ENCODE peak calls at places on chromosomes 13 and 19, in four cellular contexts. One of them, this sample, is unnamed.

GRCh38 chr13:99339736-99340392 is 32.7 kb upstream of the GPR183 start:
- DNase-seq in HepG2: no peak
- DNase-seq in WTC11: no peak
- DNase-seq in GM12878: no peak
- DNase-seq in this sample: peak; percentile 46

GRCh38 chr13:21079761-21080730 is 18.7 kb upstream of the LATS2 start:
- DNase-seq in WTC11: no peak
- DNase-seq in GM12878: no peak
- DNase-seq in HepG2: peak; percentile 19
- DNase-seq in this sample: no peak

GRCh38 chr19:45705710-45706415 is 13.4 kb downstream of the QPCTL start:
- DNase-seq in HepG2: no peak
- DNase-seq in WTC11: no peak
- DNase-seq in GM12878: no peak
- DNase-seq in this sample: no peak

GRCh38 chr13:65339236-65339635 is 1890.9 kb downstream of the PCDH9 start:
- DNase-seq in HepG2: no peak
- DNase-seq in GM12878: no peak
- DNase-seq in WTC11: no peak
- DNase-seq in this sample: no peak

GRCh38 chr19:46863818-46864629 is 3.2 kb downstream of the ARHGAP35 start:
- DNase-seq in HepG2: peak; percentile 66
- DNase-seq in GM12878: no peak
- DNase-seq in WTC11: peak; percentile 61
- DNase-seq in this sample: no peak

GRCh38 chr13:102651392-102651791 is 43.5 kb downstream of the METTL21C start:
- DNase-seq in WTC11: no peak
- DNase-seq in GM12878: no peak
- DNase-seq in HepG2: no peak
- DNase-seq in this sample: no peak

GRCh38 chr19:14381689-14382474 is 638 bp downstream of the ADGRE5 start:
- DNase-seq in GM12878: no peak
- DNase-seq in HepG2: no peak
- DNase-seq in WTC11: no peak
- DNase-seq in this sample: peak; percentile 55

GRCh38 chr13:41268764-41269163 is 5.4 kb upstream of the MTRF1 start:
- DNase-seq in GM12878: no peak
- DNase-seq in WTC11: no peak
- DNase-seq in HepG2: no peak
- DNase-seq in this sample: peak; percentile 20

GRCh38 chr19:53520547-53521372 is 17.2 kb upstream of the ZNF331 start:
- DNase-seq in WTC11: peak; percentile 94
- DNase-seq in GM12878: peak; percentile 80
- DNase-seq in HepG2: peak; percentile 87
- DNase-seq in this sample: peak; percentile 75

GRCh38 chr13:29210676-29211075 is 384.8 kb downstream of the SLC7A1 start:
- DNase-seq in GM12878: no peak
- DNase-seq in WTC11: no peak
- DNase-seq in HepG2: no peak
- DNase-seq in this sample: no peak
- TF ChIP-seq TCF7 in GM12878: no peak
- TF ChIP-seq TCF7 in WTC11: no peak
- TF ChIP-seq TCF7 in HepG2: no peak
- TF ChIP-seq TCF7 in this sample: no peak

GRCh38 chr19:8526345-8527062 is 12.5 kb upstream of the ZNF414 start:
- DNase-seq in GM12878: no peak
- DNase-seq in HepG2: peak; percentile 87
- DNase-seq in WTC11: peak; percentile 95
- DNase-seq in this sample: peak; percentile 84
- TF ChIP-seq TCF7 in GM12878: no peak
- TF ChIP-seq TCF7 in HepG2: no peak
- TF ChIP-seq TCF7 in WTC11: no peak
- TF ChIP-seq TCF7 in this sample: no peak

GRCh38 chr13:84896128-84896527 is 903.1 kb downstream of the SLITRK6 start:
- DNase-seq in GM12878: peak; percentile 1
- DNase-seq in HepG2: peak; percentile 52
- DNase-seq in WTC11: peak; percentile 47
- DNase-seq in this sample: peak; percentile 5
- TF ChIP-seq TCF7 in GM12878: no peak
- TF ChIP-seq TCF7 in HepG2: no peak
- TF ChIP-seq TCF7 in WTC11: no peak
- TF ChIP-seq TCF7 in this sample: no peak

GRCh38 chr19:35162471-35163326 is 8.2 kb downstream of the FXYD5 start:
- DNase-seq in WTC11: no peak
- DNase-seq in HepG2: no peak
- DNase-seq in GM12878: no peak
- DNase-seq in this sample: no peak
- TF ChIP-seq TCF7 in WTC11: no peak
- TF ChIP-seq TCF7 in HepG2: no peak
- TF ChIP-seq TCF7 in GM12878: no peak
- TF ChIP-seq TCF7 in this sample: no peak

DNA sequence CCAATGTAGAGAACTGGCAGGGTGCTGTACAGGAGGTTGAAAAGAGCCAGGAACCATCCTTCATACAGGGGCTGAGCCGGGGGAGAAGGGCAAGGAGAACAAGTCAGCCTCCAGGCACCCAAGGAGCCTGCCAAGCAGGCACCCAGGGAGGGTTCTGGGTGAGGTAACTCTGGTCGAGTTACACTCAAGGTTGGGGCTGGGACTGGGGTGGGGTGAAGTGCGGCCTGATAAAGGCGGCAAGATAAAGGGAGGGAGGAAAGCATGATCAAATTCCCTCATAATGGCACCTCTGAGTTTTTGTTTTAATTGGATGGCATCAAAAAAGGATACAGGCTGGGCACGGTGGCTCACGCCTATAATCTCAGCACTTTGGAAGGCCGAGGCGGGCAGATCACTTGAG is 25.0 kb downstream of the ATP8B3 start:
- DNase-seq in WTC11: no peak
- DNase-seq in HepG2: no peak
- DNase-seq in GM12878: no peak
- DNase-seq in this sample: no peak
- TF ChIP-seq TCF7 in WTC11: no peak
- TF ChIP-seq TCF7 in HepG2: no peak
- TF ChIP-seq TCF7 in GM12878: no peak
- TF ChIP-seq TCF7 in this sample: no peak

DNA sequence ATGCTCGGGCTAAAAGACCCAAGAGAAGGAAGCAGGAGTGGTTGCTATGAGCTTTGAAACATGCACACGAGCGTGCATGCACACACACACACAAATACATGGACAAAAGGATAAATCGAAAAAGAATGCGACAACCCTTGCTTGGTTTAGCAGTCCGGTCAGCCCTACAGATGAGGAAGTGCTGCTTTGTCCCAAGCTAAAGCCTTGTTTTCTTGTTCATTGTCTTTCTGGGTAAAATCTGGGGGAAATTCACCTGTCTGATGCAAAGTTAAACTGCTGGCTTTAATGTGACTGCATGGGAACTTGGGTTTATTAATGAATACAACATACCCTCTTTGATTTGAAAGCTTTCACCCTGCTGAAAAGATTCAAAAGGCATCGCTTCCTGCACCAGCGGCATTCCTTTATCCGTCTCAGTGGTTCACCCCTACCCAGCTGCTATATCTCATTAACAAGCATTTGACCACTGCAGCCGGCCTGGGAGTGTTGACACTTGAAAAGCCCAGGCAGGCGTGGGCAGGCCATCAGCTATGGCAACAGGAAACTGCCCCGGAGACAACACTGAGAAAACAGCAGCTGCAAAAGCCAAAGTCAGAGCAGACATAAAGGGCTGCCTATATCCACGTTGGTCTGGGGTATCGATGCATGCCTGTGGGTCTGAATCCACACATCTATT is 301.7 kb downstream of the NDFIP2 start:
- DNase-seq in WTC11: peak; percentile 71
- DNase-seq in GM12878: no peak
- DNase-seq in HepG2: peak; percentile 14
- DNase-seq in this sample: no peak
- TF ChIP-seq TCF7 in WTC11: no peak
- TF ChIP-seq TCF7 in GM12878: no peak
- TF ChIP-seq TCF7 in HepG2: no peak
- TF ChIP-seq TCF7 in this sample: no peak

This sample was measured in K562.